ENCODE peak calls at places on chromosomes 16 and 17, in six cellular contexts. W is PC-3; Q is stimulated activated naive B cell treated with anti-CD40 and anti-IgM and Interleukin-4, amounts not matched to agents 10 μg/mL and 1 μg/mL and 100 μg/mL, for 72 hours; J is GM03348; T is activated CD4-positive, CD25-positive, alpha-beta regulatory T cell treated with anti-CD3 and anti-CD28 coated beads, Interleukin-2, amount 50 U/mL, for 72 hours; E is KBM-7. L is an unnamed sample.

GRCh38 chr16:88856122-88856827 is 472 bp downstream of the GALNS start:
- DNase-seq in W (no peak), Q (peak), J (no peak), T (peak), E (no peak), L (no peak)

GRCh38 chr16:2429771-2430663 is 770 bp downstream of the CCNF start:
- DNase-seq in W (peak), Q (no peak), J (no peak), T (no peak), E (peak), L (peak)

GRCh38 chr17:40307001-40307690 is 1.8 kb upstream of the RARA start:
- DNase-seq in W (no peak), Q (no peak), J (peak), T (no peak), E (peak), L (no peak)

GRCh38 chr17:43368740-43369506 is 29.9 kb upstream of the ARL4D start:
- DNase-seq in W (peak), Q (peak), J (peak), T (peak), E (peak), L (peak)

GRCh38 chr16:68592466-68593337 is 52.4 kb upstream of the CDH3 start:
- DNase-seq in W (peak), Q (no peak), J (no peak), T (no peak), E (peak), L (no peak)

GRCh38 chr16:49603956-49604355 is 230.4 kb downstream of the C16orf78 start:
- DNase-seq in W (no peak), Q (no peak), J (no peak), T (peak), E (no peak), L (no peak)

GRCh38 chr17:81923302-81924260 is 4.0 kb downstream of the MAFG start:
- DNase-seq in W (peak), Q (no peak), J (peak), T (no peak), E (peak), L (peak)

GRCh38 chr17:81806461-81807209 is 2.7 kb downstream of the GCGR start:
- DNase-seq in W (no peak), Q (no peak), J (no peak), T (no peak), E (no peak), L (no peak)

GRCh38 chr16:12081048-12081404 is 104.5 kb downstream of the SNX29 start:
- DNase-seq in W (no peak), Q (no peak), J (no peak), T (peak), E (no peak), L (no peak)

GRCh38 chr17:36652716-36653115 is 51.3 kb downstream of the MRM1 start:
- DNase-seq in W (peak), Q (no peak), J (no peak), T (no peak), E (no peak), L (no peak)

GRCh38 chr17:68378202-68379149 is 78.8 kb downstream of the WIPI1 start:
- DNase-seq in W (peak), Q (no peak), J (peak), T (no peak), E (no peak), L (peak)

GRCh38 chr17:8857919-8858318 is 9.6 kb downstream of the PIK3R6 start:
- DNase-seq in W (no peak), Q (peak), J (peak), T (peak), E (peak), L (no peak)

GRCh38 chr16:84513111-84514065 is 8.9 kb upstream of the MEAK7 start:
- DNase-seq in W (no peak), Q (no peak), J (no peak), T (no peak), E (no peak), L (no peak)

GRCh38 chr16:37511-37910 is 15.9 kb downstream of the POLR3K start:
- DNase-seq in W (no peak), Q (no peak), J (no peak), T (peak), E (no peak), L (no peak)

GRCh38 chr17:46885415-46885814 is 34.0 kb downstream of the WNT9B start:
- DNase-seq in W (no peak), Q (no peak), J (no peak), T (no peak), E (no peak), L (no peak)

GRCh38 chr17:41009301-41009760 is 403 bp upstream of the KRTAP3-1 start:
- DNase-seq in W (peak), Q (no peak), J (no peak), T (no peak), E (no peak), L (no peak)

GRCh38 chr16:88479795-88480760 is 27.0 kb downstream of the ZFPM1 start:
- DNase-seq in W (no peak), Q (peak), J (no peak), T (no peak), E (no peak), L (no peak)

GRCh38 chr17:43003542-43004172 is 2.9 kb upstream of the IFI35 start:
- DNase-seq in W (peak), Q (no peak), J (peak), T (no peak), E (no peak), L (no peak)

GRCh38 chr16:1724491-1724890 is 18.5 kb downstream of the MAPK8IP3 start:
- DNase-seq in W (no peak), Q (no peak), J (no peak), T (no peak), E (no peak), L (no peak)

GRCh38 chr16:48948911-48949310 is 332.7 kb downstream of the CBLN1 start:
- DNase-seq in W (no peak), Q (no peak), J (no peak), T (no peak), E (no peak), L (no peak)

GRCh38 chr16:19884021-19884485 is 595 bp downstream of the GPRC5B start:
- DNase-seq in W (no peak), Q (no peak), J (no peak), T (no peak), E (no peak), L (no peak)

GRCh38 chr17:38815576-38816193 is 9.4 kb downstream of the CWC25 start:
- DNase-seq in W (peak), Q (no peak), J (peak), T (no peak), E (peak), L (peak)

GRCh38 chr16:24010440-24011089 is 174.8 kb downstream of the PRKCB start:
- DNase-seq in W (peak), Q (peak), J (peak), T (peak), E (peak), L (peak)

GRCh38 chr16:58644765-58645487 is 15.3 kb upstream of the CNOT1 start:
- DNase-seq in W (peak), Q (no peak), J (no peak), T (no peak), E (no peak), L (no peak)

GRCh38 chr17:35241520-35241919 is 1.4 kb upstream of the SLFN5 start:
- DNase-seq in W (no peak), Q (no peak), J (no peak), T (peak), E (no peak), L (no peak)

GRCh38 chr16:83215417-83216001 is 588.7 kb downstream of the CDH13 start:
- DNase-seq in W (peak), Q (peak), J (peak), T (peak), E (peak), L (peak)

GRCh38 chr17:45660474-45660873 is 123.6 kb upstream of the CRHR1 start:
- DNase-seq in W (no peak), Q (no peak), J (no peak), T (no peak), E (no peak), L (no peak)

GRCh38 chr16:14308357-14308723 is 237.2 kb downstream of the MRTFB start:
- DNase-seq in W (no peak), Q (no peak), J (no peak), T (no peak), E (no peak), L (no peak)

GRCh38 chr16:77882359-77882758 is 94.0 kb downstream of the VAT1L start:
- DNase-seq in W (no peak), Q (no peak), J (no peak), T (no peak), E (no peak), L (no peak)

GRCh38 chr16:31471875-31472558 is at the start of gene TGFB1I1:
- DNase-seq in W (peak), Q (no peak), J (peak), T (no peak), E (peak), L (peak)

GRCh38 chr16:72923757-72924156 is 124.2 kb downstream of the ZFHX3 start:
- DNase-seq in W (no peak), Q (no peak), J (no peak), T (no peak), E (no peak), L (no peak)

GRCh38 chr17:36849871-36850348 is 87.4 kb upstream of the LHX1 start:
- DNase-seq in W (peak), Q (no peak), J (peak), T (no peak), E (peak), L (peak)

GRCh38 chr17:44522883-44523671 is 19.9 kb upstream of the GPATCH8 start:
- DNase-seq in W (peak), Q (peak), J (peak), T (no peak), E (peak), L (peak)

GRCh38 chr16:87490091-87490798 is 2.6 kb downstream of the ZCCHC14 start:
- DNase-seq in W (no peak), Q (no peak), J (no peak), T (no peak), E (no peak), L (no peak)

GRCh38 chr17:46772879-46773620 is 45.4 kb downstream of the WNT3 start:
- DNase-seq in W (no peak), Q (no peak), J (no peak), T (no peak), E (peak), L (no peak)

GRCh38 chr17:2207815-2208515 is 95.6 kb downstream of the SMG6 start:
- DNase-seq in W (no peak), Q (no peak), J (no peak), T (no peak), E (peak), L (no peak)